ENCODE peak calls at places on chromosomes 5 and 9, in six cellular contexts. One of them, this sample, is unnamed.

GRCh38 chr5:2776338-2777302 is 25.1 kb upstream of the IRX2 start:
- DNase-seq in activated CD8-positive, alpha-beta T cell treated with anti-CD3 and anti-CD28 coated beads for 36 hours: no peak
- DNase-seq in GM20000: no peak
- DNase-seq in brain microvascular endothelial cell: no peak
- DNase-seq in ovary: no peak
- DNase-seq in MCF 10A: no peak
- DNase-seq in this sample: no peak

GRCh38 chr5:142428773-142429473 is 104.1 kb upstream of the SPRY4 start:
- DNase-seq in activated CD8-positive, alpha-beta T cell treated with anti-CD3 and anti-CD28 coated beads for 36 hours: no peak
- DNase-seq in GM20000: no peak
- DNase-seq in brain microvascular endothelial cell: no peak
- DNase-seq in ovary: no peak
- DNase-seq in MCF 10A: no peak
- DNase-seq in this sample: no peak

GRCh38 chr5:53191766-53192165 is 82.2 kb upstream of the MOCS2 start:
- DNase-seq in activated CD8-positive, alpha-beta T cell treated with anti-CD3 and anti-CD28 coated beads for 36 hours: no peak
- DNase-seq in GM20000: no peak
- DNase-seq in brain microvascular endothelial cell: no peak
- DNase-seq in ovary: no peak
- DNase-seq in MCF 10A: no peak
- DNase-seq in this sample: no peak

GRCh38 chr9:89532944-89533343 is 35.0 kb upstream of the SEMA4D start:
- DNase-seq in activated CD8-positive, alpha-beta T cell treated with anti-CD3 and anti-CD28 coated beads for 36 hours: no peak
- DNase-seq in GM20000: no peak
- DNase-seq in brain microvascular endothelial cell: no peak
- DNase-seq in ovary: no peak
- DNase-seq in MCF 10A: no peak
- DNase-seq in this sample: no peak

GRCh38 chr5:143471041-143471509 is 67.6 kb upstream of the NR3C1 start:
- DNase-seq in activated CD8-positive, alpha-beta T cell treated with anti-CD3 and anti-CD28 coated beads for 36 hours: no peak
- DNase-seq in GM20000: no peak
- DNase-seq in brain microvascular endothelial cell: peak
- DNase-seq in ovary: no peak
- DNase-seq in MCF 10A: peak
- DNase-seq in this sample: no peak

GRCh38 chr5:127564002-127564769 is 46.7 kb downstream of the PRRC1 start:
- DNase-seq in activated CD8-positive, alpha-beta T cell treated with anti-CD3 and anti-CD28 coated beads for 36 hours: peak
- DNase-seq in GM20000: peak
- DNase-seq in brain microvascular endothelial cell: peak
- DNase-seq in ovary: peak
- DNase-seq in MCF 10A: peak
- DNase-seq in this sample: peak

GRCh38 chr9:35367451-35367850 is 122.5 kb upstream of the RUSC2 start:
- DNase-seq in activated CD8-positive, alpha-beta T cell treated with anti-CD3 and anti-CD28 coated beads for 36 hours: no peak
- DNase-seq in GM20000: no peak
- DNase-seq in brain microvascular endothelial cell: peak
- DNase-seq in ovary: no peak
- DNase-seq in MCF 10A: peak
- DNase-seq in this sample: no peak

GRCh38 chr5:94471496-94471895 is 146.9 kb downstream of the KIAA0825 start:
- DNase-seq in activated CD8-positive, alpha-beta T cell treated with anti-CD3 and anti-CD28 coated beads for 36 hours: no peak
- DNase-seq in GM20000: no peak
- DNase-seq in brain microvascular endothelial cell: no peak
- DNase-seq in ovary: no peak
- DNase-seq in MCF 10A: no peak
- DNase-seq in this sample: no peak

GRCh38 chr5:155620819-155621410 is 607.4 kb downstream of the KIF4B start:
- DNase-seq in activated CD8-positive, alpha-beta T cell treated with anti-CD3 and anti-CD28 coated beads for 36 hours: no peak
- DNase-seq in GM20000: no peak
- DNase-seq in brain microvascular endothelial cell: no peak
- DNase-seq in ovary: no peak
- DNase-seq in MCF 10A: no peak
- DNase-seq in this sample: no peak

GRCh38 chr9:69768716-69769115 is 8.9 kb upstream of the PTAR1 start:
- DNase-seq in activated CD8-positive, alpha-beta T cell treated with anti-CD3 and anti-CD28 coated beads for 36 hours: no peak
- DNase-seq in GM20000: no peak
- DNase-seq in brain microvascular endothelial cell: peak
- DNase-seq in ovary: no peak
- DNase-seq in MCF 10A: no peak
- DNase-seq in this sample: no peak

GRCh38 chr5:6812800-6813731 is 99.8 kb downstream of the TENT4A start:
- DNase-seq in activated CD8-positive, alpha-beta T cell treated with anti-CD3 and anti-CD28 coated beads for 36 hours: no peak
- DNase-seq in GM20000: no peak
- DNase-seq in brain microvascular endothelial cell: no peak
- DNase-seq in ovary: peak
- DNase-seq in MCF 10A: peak
- DNase-seq in this sample: no peak

GRCh38 chr9:110214956-110215355 is 7.0 kb upstream of the C9orf152 start:
- DNase-seq in activated CD8-positive, alpha-beta T cell treated with anti-CD3 and anti-CD28 coated beads for 36 hours: no peak
- DNase-seq in GM20000: no peak
- DNase-seq in brain microvascular endothelial cell: no peak
- DNase-seq in ovary: no peak
- DNase-seq in MCF 10A: no peak
- DNase-seq in this sample: no peak

GRCh38 chr9:95132406-95133350 is 184.8 kb downstream of the FANCC start:
- DNase-seq in activated CD8-positive, alpha-beta T cell treated with anti-CD3 and anti-CD28 coated beads for 36 hours: no peak
- DNase-seq in GM20000: no peak
- DNase-seq in brain microvascular endothelial cell: no peak
- DNase-seq in ovary: no peak
- DNase-seq in MCF 10A: no peak
- DNase-seq in this sample: no peak

GRCh38 chr5:68962632-68963484 is 131.0 kb upstream of the SLC30A5 start:
- DNase-seq in activated CD8-positive, alpha-beta T cell treated with anti-CD3 and anti-CD28 coated beads for 36 hours: peak
- DNase-seq in GM20000: peak
- DNase-seq in brain microvascular endothelial cell: peak
- DNase-seq in ovary: peak
- DNase-seq in MCF 10A: peak
- DNase-seq in this sample: peak

GRCh38 chr5:166430491-166431319 is 1860.7 kb upstream of the WWC1 start:
- DNase-seq in activated CD8-positive, alpha-beta T cell treated with anti-CD3 and anti-CD28 coated beads for 36 hours: no peak
- DNase-seq in GM20000: no peak
- DNase-seq in brain microvascular endothelial cell: no peak
- DNase-seq in ovary: no peak
- DNase-seq in MCF 10A: no peak
- DNase-seq in this sample: no peak

GRCh38 chr5:166436857-166437256 is 1854.6 kb upstream of the WWC1 start:
- DNase-seq in activated CD8-positive, alpha-beta T cell treated with anti-CD3 and anti-CD28 coated beads for 36 hours: no peak
- DNase-seq in GM20000: no peak
- DNase-seq in brain microvascular endothelial cell: no peak
- DNase-seq in ovary: no peak
- DNase-seq in MCF 10A: peak
- DNase-seq in this sample: no peak

GRCh38 chr5:166428264-166428663 is 1863.2 kb upstream of the WWC1 start:
- DNase-seq in activated CD8-positive, alpha-beta T cell treated with anti-CD3 and anti-CD28 coated beads for 36 hours: no peak
- DNase-seq in GM20000: no peak
- DNase-seq in brain microvascular endothelial cell: no peak
- DNase-seq in ovary: no peak
- DNase-seq in MCF 10A: no peak
- DNase-seq in this sample: no peak

GRCh38 chr5:166433679-166434078 is 1857.8 kb upstream of the WWC1 start:
- DNase-seq in activated CD8-positive, alpha-beta T cell treated with anti-CD3 and anti-CD28 coated beads for 36 hours: no peak
- DNase-seq in GM20000: no peak
- DNase-seq in brain microvascular endothelial cell: no peak
- DNase-seq in ovary: no peak
- DNase-seq in MCF 10A: no peak
- DNase-seq in this sample: no peak
- TF ChIP-seq CTCF in activated CD8-positive, alpha-beta T cell treated with anti-CD3 and anti-CD28 coated beads for 36 hours: no peak
- TF ChIP-seq CTCF in GM20000: no peak
- TF ChIP-seq CTCF in brain microvascular endothelial cell: peak
- TF ChIP-seq CTCF in ovary: no peak
- TF ChIP-seq CTCF in MCF 10A: no peak
- TF ChIP-seq CTCF in this sample: no peak

DNA sequence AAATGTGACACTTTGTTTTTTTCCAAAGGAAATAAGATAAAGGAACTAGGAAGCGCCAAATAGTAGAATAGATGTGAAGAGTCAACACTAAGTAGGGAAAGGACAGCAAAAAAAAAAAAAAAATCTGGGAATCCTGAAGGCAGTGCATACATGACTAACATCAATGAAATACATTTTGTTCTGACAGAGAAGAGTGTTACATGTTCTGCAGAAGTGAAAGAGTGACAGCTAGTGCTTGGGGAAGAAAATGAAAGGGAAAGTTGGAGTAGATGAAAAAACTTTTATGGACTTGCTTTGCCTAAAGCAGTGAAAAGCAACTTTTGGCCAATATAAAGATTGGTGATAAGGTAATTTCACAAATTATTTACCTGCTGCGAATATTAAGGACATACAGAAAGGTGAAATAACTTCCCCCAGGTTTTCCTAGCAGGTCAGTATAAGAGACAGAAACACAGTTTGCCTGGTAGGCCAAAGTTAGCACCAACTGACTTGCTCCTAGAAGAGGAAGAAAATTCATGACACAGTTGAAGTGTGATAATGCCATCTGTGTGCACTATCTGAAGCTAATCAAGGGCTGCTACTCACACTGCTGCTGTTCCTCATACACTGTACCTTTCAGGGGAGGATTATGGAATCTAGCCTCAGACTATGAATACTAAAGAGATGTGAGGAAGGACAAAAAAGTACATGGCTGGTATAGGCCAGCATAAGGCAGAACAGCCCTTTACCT is 38.6 kb downstream of the RANBP6 start:
- DNase-seq in activated CD8-positive, alpha-beta T cell treated with anti-CD3 and anti-CD28 coated beads for 36 hours: no peak
- DNase-seq in GM20000: peak
- DNase-seq in brain microvascular endothelial cell: no peak
- DNase-seq in ovary: no peak
- DNase-seq in MCF 10A: peak
- DNase-seq in this sample: peak
- TF ChIP-seq CTCF in activated CD8-positive, alpha-beta T cell treated with anti-CD3 and anti-CD28 coated beads for 36 hours: no peak
- TF ChIP-seq CTCF in GM20000: no peak
- TF ChIP-seq CTCF in brain microvascular endothelial cell: no peak
- TF ChIP-seq CTCF in ovary: no peak
- TF ChIP-seq CTCF in MCF 10A: no peak
- TF ChIP-seq CTCF in this sample: peak

GRCh38 chr9:91289244-91289643 is 72.5 kb downstream of the AUH start:
- DNase-seq in activated CD8-positive, alpha-beta T cell treated with anti-CD3 and anti-CD28 coated beads for 36 hours: no peak
- DNase-seq in GM20000: no peak
- DNase-seq in brain microvascular endothelial cell: no peak
- DNase-seq in ovary: no peak
- DNase-seq in MCF 10A: no peak
- DNase-seq in this sample: no peak
- TF ChIP-seq CTCF in activated CD8-positive, alpha-beta T cell treated with anti-CD3 and anti-CD28 coated beads for 36 hours: no peak
- TF ChIP-seq CTCF in GM20000: no peak
- TF ChIP-seq CTCF in brain microvascular endothelial cell: no peak
- TF ChIP-seq CTCF in ovary: no peak
- TF ChIP-seq CTCF in MCF 10A: no peak
- TF ChIP-seq CTCF in this sample: no peak

GRCh38 chr5:128695791-128696520 is 157.9 kb upstream of the FBN2 start:
- DNase-seq in activated CD8-positive, alpha-beta T cell treated with anti-CD3 and anti-CD28 coated beads for 36 hours: no peak
- DNase-seq in GM20000: no peak
- DNase-seq in brain microvascular endothelial cell: no peak
- DNase-seq in ovary: no peak
- DNase-seq in MCF 10A: peak
- DNase-seq in this sample: no peak
- TF ChIP-seq CTCF in activated CD8-positive, alpha-beta T cell treated with anti-CD3 and anti-CD28 coated beads for 36 hours: no peak
- TF ChIP-seq CTCF in GM20000: peak
- TF ChIP-seq CTCF in brain microvascular endothelial cell: peak
- TF ChIP-seq CTCF in ovary: no peak
- TF ChIP-seq CTCF in MCF 10A: peak
- TF ChIP-seq CTCF in this sample: no peak

DNA sequence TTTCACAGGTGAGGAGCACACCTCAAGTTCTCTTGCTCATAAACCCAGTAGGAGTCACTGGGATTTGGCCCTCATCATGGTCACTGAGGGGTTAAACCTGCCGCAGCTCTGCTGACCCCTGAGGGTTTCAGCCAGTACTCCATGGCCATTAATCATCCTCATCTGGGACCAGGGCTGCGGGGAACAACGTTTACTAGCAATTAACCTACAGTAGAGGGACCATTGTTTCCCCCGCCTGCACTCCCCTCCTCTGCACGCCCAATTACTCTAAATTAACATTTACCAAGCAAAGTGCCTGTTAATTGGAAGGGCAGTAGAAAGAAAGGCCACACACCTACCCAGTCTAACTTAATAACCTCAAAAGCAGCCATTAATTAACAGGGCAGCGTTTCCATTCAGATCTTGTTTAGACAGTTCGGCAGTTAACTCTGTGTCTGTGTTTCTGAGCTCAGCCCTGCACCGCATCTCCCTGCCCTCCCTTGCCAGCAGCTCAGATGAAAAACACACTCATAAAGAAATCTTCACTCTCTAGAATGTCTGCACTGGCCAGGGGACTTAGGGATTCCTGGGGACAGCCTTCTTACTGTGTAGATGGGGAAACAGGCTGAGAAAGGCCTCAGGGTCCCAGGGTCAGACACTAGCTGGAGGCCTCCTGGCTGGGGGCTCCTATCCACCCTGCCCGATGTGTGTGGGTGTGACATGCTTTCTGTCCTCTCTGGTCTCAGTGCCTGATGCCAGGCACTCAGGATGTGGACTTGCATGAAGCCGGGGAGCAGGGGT is 51.6 kb downstream of the ALG2 start:
- DNase-seq in activated CD8-positive, alpha-beta T cell treated with anti-CD3 and anti-CD28 coated beads for 36 hours: no peak
- DNase-seq in GM20000: no peak
- DNase-seq in brain microvascular endothelial cell: no peak
- DNase-seq in ovary: no peak
- DNase-seq in MCF 10A: no peak
- DNase-seq in this sample: no peak
- TF ChIP-seq CTCF in activated CD8-positive, alpha-beta T cell treated with anti-CD3 and anti-CD28 coated beads for 36 hours: no peak
- TF ChIP-seq CTCF in GM20000: no peak
- TF ChIP-seq CTCF in brain microvascular endothelial cell: peak
- TF ChIP-seq CTCF in ovary: no peak
- TF ChIP-seq CTCF in MCF 10A: no peak
- TF ChIP-seq CTCF in this sample: no peak

GRCh38 chr9:122031806-122032205 is 61.3 kb downstream of the TTLL11 start:
- DNase-seq in activated CD8-positive, alpha-beta T cell treated with anti-CD3 and anti-CD28 coated beads for 36 hours: no peak
- DNase-seq in GM20000: no peak
- DNase-seq in brain microvascular endothelial cell: no peak
- DNase-seq in ovary: no peak
- DNase-seq in MCF 10A: no peak
- DNase-seq in this sample: no peak

GRCh38 chr9:122031157-122031556 is 62.0 kb downstream of the TTLL11 start:
- DNase-seq in activated CD8-positive, alpha-beta T cell treated with anti-CD3 and anti-CD28 coated beads for 36 hours: no peak
- DNase-seq in GM20000: no peak
- DNase-seq in brain microvascular endothelial cell: no peak
- DNase-seq in ovary: no peak
- DNase-seq in MCF 10A: no peak
- DNase-seq in this sample: no peak

GRCh38 chr9:122029898-122030297 is 63.2 kb downstream of the TTLL11 start:
- DNase-seq in activated CD8-positive, alpha-beta T cell treated with anti-CD3 and anti-CD28 coated beads for 36 hours: no peak
- DNase-seq in GM20000: no peak
- DNase-seq in brain microvascular endothelial cell: no peak
- DNase-seq in ovary: no peak
- DNase-seq in MCF 10A: peak
- DNase-seq in this sample: no peak

GRCh38 chr9:122030357-122030756 is 62.8 kb downstream of the TTLL11 start:
- DNase-seq in activated CD8-positive, alpha-beta T cell treated with anti-CD3 and anti-CD28 coated beads for 36 hours: no peak
- DNase-seq in GM20000: no peak
- DNase-seq in brain microvascular endothelial cell: no peak
- DNase-seq in ovary: no peak
- DNase-seq in MCF 10A: no peak
- DNase-seq in this sample: no peak

GRCh38 chr9:122028089-122028488 is 65.0 kb downstream of the TTLL11 start:
- DNase-seq in activated CD8-positive, alpha-beta T cell treated with anti-CD3 and anti-CD28 coated beads for 36 hours: no peak
- DNase-seq in GM20000: no peak
- DNase-seq in brain microvascular endothelial cell: no peak
- DNase-seq in ovary: no peak
- DNase-seq in MCF 10A: no peak
- DNase-seq in this sample: no peak
- TF ChIP-seq CTCF in activated CD8-positive, alpha-beta T cell treated with anti-CD3 and anti-CD28 coated beads for 36 hours: no peak
- TF ChIP-seq CTCF in GM20000: no peak
- TF ChIP-seq CTCF in brain microvascular endothelial cell: no peak
- TF ChIP-seq CTCF in ovary: no peak
- TF ChIP-seq CTCF in MCF 10A: no peak
- TF ChIP-seq CTCF in this sample: no peak